ENCODE peak calls at places on chromosomes 13 and 19, in six cellular contexts. One of them, this sample, is unnamed.

GRCh38 chr19:46471116-46471733 is at the start of gene PNMA8A:
- DNase-seq in GM23338: peak; percentile 96
- DNase-seq in uterus: peak; percentile 91
- DNase-seq in A549: peak; percentile 65
- DNase-seq in foreskin fibroblast: peak; percentile 62
- DNase-seq in HL-60: no peak
- DNase-seq in this sample: no peak

GRCh38 chr13:24107955-24108614 is 52.4 kb upstream of the SPATA13 start:
- DNase-seq in GM23338: peak; percentile 43
- DNase-seq in uterus: no peak
- DNase-seq in A549: no peak
- DNase-seq in foreskin fibroblast: no peak
- DNase-seq in HL-60: no peak
- DNase-seq in this sample: no peak

GRCh38 chr13:80037505-80037888 is 303.4 kb downstream of the SPRY2 start:
- DNase-seq in GM23338: no peak
- DNase-seq in uterus: no peak
- DNase-seq in A549: no peak
- DNase-seq in foreskin fibroblast: peak; percentile 94
- DNase-seq in HL-60: no peak
- DNase-seq in this sample: peak; percentile 62

GRCh38 chr19:49020931-49021895 is 2.9 kb downstream of the CGB3 start:
- DNase-seq in GM23338: no peak
- DNase-seq in uterus: no peak
- DNase-seq in A549: no peak
- DNase-seq in foreskin fibroblast: peak; percentile 38
- DNase-seq in HL-60: no peak
- DNase-seq in this sample: no peak

GRCh38 chr13:29918845-29919244 is 68.4 kb upstream of the UBL3 start:
- DNase-seq in GM23338: no peak
- DNase-seq in uterus: no peak
- DNase-seq in A549: no peak
- DNase-seq in foreskin fibroblast: peak; percentile 79
- DNase-seq in HL-60: no peak
- DNase-seq in this sample: peak; percentile 80

GRCh38 chr19:31378404-31378803 is 29.2 kb upstream of the TSHZ3 start:
- DNase-seq in GM23338: no peak
- DNase-seq in uterus: peak; percentile 67
- DNase-seq in A549: no peak
- DNase-seq in foreskin fibroblast: peak; percentile 91
- DNase-seq in HL-60: no peak
- DNase-seq in this sample: peak; percentile 90

GRCh38 chr13:40586886-40587285 is 79.6 kb downstream of the FOXO1 start:
- DNase-seq in GM23338: no peak
- DNase-seq in uterus: no peak
- DNase-seq in A549: no peak
- DNase-seq in foreskin fibroblast: peak; percentile 10
- DNase-seq in HL-60: no peak
- DNase-seq in this sample: no peak

GRCh38 chr19:48568345-48568886 is 16.4 kb downstream of the SULT2B1 start:
- DNase-seq in GM23338: peak; percentile 65
- DNase-seq in uterus: peak; percentile 80
- DNase-seq in A549: peak; percentile 91
- DNase-seq in foreskin fibroblast: peak; percentile 84
- DNase-seq in HL-60: no peak
- DNase-seq in this sample: peak; percentile 62

GRCh38 chr13:98206946-98207345 is 29.9 kb upstream of the RNF113B start:
- DNase-seq in GM23338: no peak
- DNase-seq in uterus: no peak
- DNase-seq in A549: no peak
- DNase-seq in foreskin fibroblast: peak; percentile 87
- DNase-seq in HL-60: no peak
- DNase-seq in this sample: peak; percentile 99

DNA sequence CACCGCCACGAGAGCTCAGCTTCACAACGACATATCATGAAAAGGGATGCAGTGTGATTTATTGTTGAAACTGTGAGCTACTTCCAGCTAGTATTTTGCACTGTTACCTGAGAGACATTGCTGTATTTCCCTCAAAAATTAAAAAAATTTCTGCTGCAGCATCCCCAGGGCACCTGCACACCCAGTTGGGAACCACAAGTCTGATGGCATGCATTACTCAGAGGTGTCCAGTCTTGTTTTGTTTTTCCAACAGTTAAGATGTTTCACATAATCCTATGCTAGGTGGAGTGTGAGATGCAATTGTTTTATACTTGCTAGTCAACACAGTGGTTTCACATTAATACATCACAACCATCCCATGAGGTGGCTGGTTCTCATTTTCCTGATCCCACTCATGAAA is 285.2 kb downstream of the SHISA2 start:
- DNase-seq in GM23338: no peak
- DNase-seq in uterus: no peak
- DNase-seq in A549: no peak
- DNase-seq in foreskin fibroblast: no peak
- DNase-seq in HL-60: no peak
- DNase-seq in this sample: no peak
- H3K4me3 ChIP-seq in GM23338: no peak overlapping the region
- H3K4me3 ChIP-seq in uterus: no peak overlapping the region
- H3K4me3 ChIP-seq in A549: no peak overlapping the region
- H3K4me3 ChIP-seq in foreskin fibroblast: no peak overlapping the region
- H3K4me3 ChIP-seq in HL-60: no peak overlapping the region
- H3K4me3 ChIP-seq in this sample: no peak overlapping the region

GRCh38 chr13:90047600-90047999 is 1299.9 kb upstream of the MIR17HG start:
- DNase-seq in GM23338: no peak
- DNase-seq in uterus: no peak
- DNase-seq in A549: no peak
- DNase-seq in foreskin fibroblast: no peak
- DNase-seq in HL-60: no peak
- DNase-seq in this sample: no peak

GRCh38 chr13:90055760-90056159 is 1291.7 kb upstream of the MIR17HG start:
- DNase-seq in GM23338: no peak
- DNase-seq in uterus: no peak
- DNase-seq in A549: no peak
- DNase-seq in foreskin fibroblast: no peak
- DNase-seq in HL-60: no peak
- DNase-seq in this sample: no peak

GRCh38 chr13:90055121-90055520 is 1292.4 kb upstream of the MIR17HG start:
- DNase-seq in GM23338: no peak
- DNase-seq in uterus: no peak
- DNase-seq in A549: no peak
- DNase-seq in foreskin fibroblast: no peak
- DNase-seq in HL-60: no peak
- DNase-seq in this sample: no peak

GRCh38 chr13:90049989-90050671 is 1297.4 kb upstream of the MIR17HG start:
- DNase-seq in GM23338: peak; percentile 33
- DNase-seq in uterus: no peak
- DNase-seq in A549: no peak
- DNase-seq in foreskin fibroblast: no peak
- DNase-seq in HL-60: no peak
- DNase-seq in this sample: no peak
- H3K4me3 ChIP-seq in GM23338: no peak overlapping the region
- H3K4me3 ChIP-seq in uterus: no peak overlapping the region
- H3K4me3 ChIP-seq in A549: no peak overlapping the region
- H3K4me3 ChIP-seq in foreskin fibroblast: no peak overlapping the region
- H3K4me3 ChIP-seq in HL-60: no peak overlapping the region
- H3K4me3 ChIP-seq in this sample: no peak overlapping the region

GRCh38 chr13:73058432-73058740 is 419 bp upstream of the KLF5 start:
- DNase-seq in GM23338: no peak
- DNase-seq in uterus: no peak
- DNase-seq in A549: no peak
- DNase-seq in foreskin fibroblast: no peak
- DNase-seq in HL-60: no peak
- DNase-seq in this sample: no peak
- H3K4me3 ChIP-seq in GM23338: peak overlapping the region; percentile 58
- H3K4me3 ChIP-seq in uterus: peak overlapping the region; percentile 51
- H3K4me3 ChIP-seq in A549: peak overlapping the region; percentile 45
- H3K4me3 ChIP-seq in foreskin fibroblast: peak overlapping the region; percentile 61
- H3K4me3 ChIP-seq in HL-60: peak overlapping the region; percentile 72
- H3K4me3 ChIP-seq in this sample: peak overlapping the region; percentile 93

DNA sequence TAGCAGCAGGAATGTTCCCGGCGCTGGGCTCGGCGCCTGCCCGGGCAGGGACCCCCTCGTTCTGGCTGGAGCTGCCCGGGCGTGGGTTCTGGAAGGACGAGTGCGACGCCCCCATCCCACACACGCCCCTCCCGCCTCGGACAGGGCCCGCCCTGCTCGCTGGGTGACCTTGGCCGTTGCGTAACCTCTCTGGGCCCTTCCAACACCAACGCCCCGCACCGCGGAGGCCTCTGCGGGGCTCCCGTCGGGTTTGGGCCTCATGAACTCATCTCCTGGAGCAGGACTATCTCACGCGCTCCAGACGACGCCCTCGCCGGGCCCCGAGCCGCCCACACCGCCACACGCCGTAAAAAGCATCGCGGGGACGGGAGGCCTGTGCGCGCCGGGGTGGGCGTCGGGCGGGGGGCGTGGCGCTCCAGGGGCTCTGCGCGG is 10.4 kb downstream of the PALM start:
- DNase-seq in GM23338: peak; percentile 43
- DNase-seq in uterus: peak; percentile 84
- DNase-seq in A549: no peak
- DNase-seq in foreskin fibroblast: peak; percentile 31
- DNase-seq in HL-60: no peak
- DNase-seq in this sample: peak; percentile 6
- H3K4me3 ChIP-seq in GM23338: peak overlapping the region; percentile 45
- H3K4me3 ChIP-seq in uterus: no peak overlapping the region
- H3K4me3 ChIP-seq in A549: no peak overlapping the region
- H3K4me3 ChIP-seq in foreskin fibroblast: no peak overlapping the region
- H3K4me3 ChIP-seq in HL-60: no peak overlapping the region
- H3K4me3 ChIP-seq in this sample: no peak overlapping the region

GRCh38 chr19:1496714-1497577 is 6.0 kb downstream of the REEP6 start:
- DNase-seq in GM23338: no peak
- DNase-seq in uterus: no peak
- DNase-seq in A549: no peak
- DNase-seq in foreskin fibroblast: no peak
- DNase-seq in HL-60: no peak
- DNase-seq in this sample: no peak
- H3K4me3 ChIP-seq in GM23338: no peak overlapping the region
- H3K4me3 ChIP-seq in uterus: no peak overlapping the region
- H3K4me3 ChIP-seq in A549: no peak overlapping the region
- H3K4me3 ChIP-seq in foreskin fibroblast: no peak overlapping the region
- H3K4me3 ChIP-seq in HL-60: no peak overlapping the region
- H3K4me3 ChIP-seq in this sample: no peak overlapping the region

DNA sequence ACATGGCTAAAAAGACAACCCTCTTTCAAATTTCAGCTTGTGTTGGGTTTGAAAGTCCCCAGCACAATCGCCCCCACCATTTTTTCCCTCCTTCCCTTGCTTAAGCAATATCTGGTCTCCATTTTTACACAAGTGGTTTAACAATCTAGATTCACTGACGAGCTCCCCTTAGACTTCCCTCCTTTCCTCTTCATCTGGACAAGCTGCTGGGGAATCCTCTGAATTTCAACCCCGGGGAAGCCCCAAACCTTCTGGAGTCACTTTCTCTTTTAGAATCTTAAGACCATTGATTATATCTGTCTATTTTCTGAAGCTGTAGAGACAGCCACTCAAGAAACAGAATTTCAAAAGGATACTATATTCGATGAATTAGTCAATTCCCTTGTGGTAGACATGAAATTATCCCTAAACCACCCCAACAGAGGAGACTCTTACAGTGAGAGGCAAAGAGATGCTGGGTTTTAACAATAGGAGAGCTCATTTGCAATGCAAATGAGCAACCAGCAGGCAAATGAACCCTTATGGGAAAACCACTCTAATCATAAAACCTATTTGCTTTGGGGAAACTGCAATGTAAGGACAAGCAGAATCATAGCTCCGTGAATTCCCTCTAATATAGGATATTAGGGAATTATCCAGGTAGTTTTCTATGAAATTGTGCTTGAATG is 78.9 kb downstream of the TEX26 start:
- DNase-seq in GM23338: peak; percentile 64
- DNase-seq in uterus: no peak
- DNase-seq in A549: no peak
- DNase-seq in foreskin fibroblast: no peak
- DNase-seq in HL-60: no peak
- DNase-seq in this sample: no peak
- H3K4me3 ChIP-seq in GM23338: peak overlapping the region; percentile 22
- H3K4me3 ChIP-seq in uterus: no peak overlapping the region
- H3K4me3 ChIP-seq in A549: no peak overlapping the region
- H3K4me3 ChIP-seq in foreskin fibroblast: no peak overlapping the region
- H3K4me3 ChIP-seq in HL-60: no peak overlapping the region
- H3K4me3 ChIP-seq in this sample: no peak overlapping the region

DNA sequence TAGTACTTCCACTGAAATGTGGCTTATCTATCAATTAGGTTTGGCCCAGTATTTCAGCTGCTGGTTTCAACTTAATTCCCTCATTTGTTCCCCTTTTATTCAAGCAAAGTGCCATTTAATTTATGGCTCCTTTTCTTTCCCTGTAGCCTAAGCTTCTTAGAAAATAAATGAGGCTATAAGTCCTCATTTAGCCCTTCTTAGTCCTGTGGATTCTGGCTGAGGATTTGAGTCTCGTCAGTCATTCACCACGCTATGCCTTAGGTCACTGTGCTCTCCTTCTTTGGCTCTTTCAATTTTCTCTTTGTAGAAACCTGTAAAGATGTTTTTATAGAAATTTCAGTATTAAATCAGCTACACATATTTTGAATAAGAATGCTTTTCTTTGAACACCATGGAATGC is 579.1 kb downstream of the GPC6 start:
- DNase-seq in GM23338: no peak
- DNase-seq in uterus: no peak
- DNase-seq in A549: no peak
- DNase-seq in foreskin fibroblast: no peak
- DNase-seq in HL-60: no peak
- DNase-seq in this sample: no peak
- H3K4me3 ChIP-seq in GM23338: no peak overlapping the region
- H3K4me3 ChIP-seq in uterus: no peak overlapping the region
- H3K4me3 ChIP-seq in A549: no peak overlapping the region
- H3K4me3 ChIP-seq in foreskin fibroblast: no peak overlapping the region
- H3K4me3 ChIP-seq in HL-60: no peak overlapping the region
- H3K4me3 ChIP-seq in this sample: no peak overlapping the region

This sample was measured in BJ.